ENCODE peak calls at places on chromosomes 3 and 15, in eight cellular contexts. J, L, O, M, E, U, P and D are unnamed samples.

GRCh38 chr3:66418432-66419052 is 82.3 kb downstream of the LRIG1 start:
- DNase-seq in P (peak), E (no peak), J (no peak), L (peak), U (no peak), M (peak), O (peak), D (no peak)

GRCh38 chr3:101913173-101913572 is 63.9 kb downstream of the NFKBIZ start:
- DNase-seq in E (no peak), O (no peak), J (no peak), U (no peak), M (no peak), P (no peak), L (no peak), D (no peak)

GRCh38 chr3:64985072-64985471 is 297.3 kb upstream of the ADAMTS9 start:
- DNase-seq in U (no peak), E (no peak), L (no peak), J (no peak), M (no peak), O (no peak), P (no peak), D (no peak)

GRCh38 chr15:82043726-82044372 is 2.0 kb downstream of the MEX3B start:
- DNase-seq in L (peak), O (peak), M (no peak), E (no peak), J (peak), P (no peak), U (no peak), D (no peak)

GRCh38 chr15:65805019-65805738 is 13.1 kb upstream of the DENND4A start:
- DNase-seq in L (no peak), J (no peak), U (peak), E (no peak), O (no peak), P (peak), M (no peak), D (no peak)

GRCh38 chr3:27591811-27592210 is 107.6 kb upstream of the SLC4A7 start:
- DNase-seq in O (no peak), M (no peak), U (no peak), L (no peak), P (no peak), J (peak), E (no peak), D (no peak)

GRCh38 chr15:87827126-87827525 is 429.4 kb downstream of the NTRK3 start:
- DNase-seq in L (no peak), O (no peak), J (no peak), U (no peak), E (no peak), P (no peak), M (no peak), D (no peak)

GRCh38 chr3:26484140-26484539 is 138.4 kb upstream of the LRRC3B start:
- DNase-seq in U (peak), M (no peak), L (no peak), O (no peak), P (no peak), E (no peak), J (no peak), D (no peak)

GRCh38 chr3:148957586-148957985 is 33.8 kb upstream of the GYG1 start:
- DNase-seq in O (no peak), M (no peak), L (no peak), U (peak), P (no peak), E (peak), J (no peak), D (no peak)

GRCh38 chr3:85589145-85589544 is 630.4 kb downstream of the CADM2 start:
- DNase-seq in U (no peak), P (no peak), L (no peak), J (no peak), E (no peak), O (no peak), M (no peak), D (no peak)

GRCh38 chr3:69294014-69294771 is 91.7 kb downstream of the FRMD4B start:
- DNase-seq in J (peak), U (no peak), L (no peak), P (no peak), E (no peak), O (no peak), M (no peak), D (no peak)

GRCh38 chr3:71587958-71588357 is 4.4 kb upstream of the FOXP1 start:
- DNase-seq in U (no peak), L (no peak), P (no peak), O (no peak), J (no peak), M (no peak), E (no peak), D (no peak)

GRCh38 chr3:65703026-65703425 is 335.7 kb downstream of the MAGI1 start:
- DNase-seq in M (no peak), O (no peak), U (no peak), P (no peak), L (no peak), J (no peak), E (no peak), D (no peak)

GRCh38 chr3:78022232-78022631 is 982.3 kb downstream of the ROBO2 start:
- DNase-seq in U (no peak), P (no peak), E (no peak), J (no peak), L (no peak), O (no peak), M (no peak), D (no peak)

GRCh38 chr3:13114811-13115615 is 41.8 kb upstream of the IQSEC1 start:
- DNase-seq in M (no peak), U (no peak), E (no peak), P (no peak), L (no peak), O (no peak), J (no peak), D (no peak)

GRCh38 chr15:93333826-93334225 is 244.8 kb upstream of the RGMA start:
- DNase-seq in J (no peak), E (no peak), L (no peak), U (no peak), M (no peak), P (no peak), O (no peak), D (no peak)

GRCh38 chr3:128577711-128578110 is 72.9 kb downstream of the RPN1 start:
- DNase-seq in U (no peak), M (no peak), L (no peak), P (no peak), O (no peak), E (no peak), J (no peak), D (no peak)

GRCh38 chr3:71684752-71685151 is 40.5 kb downstream of the EIF4E3 start:
- DNase-seq in U (no peak), J (peak), O (no peak), P (peak), M (no peak), E (no peak), L (no peak), D (no peak)

GRCh38 chr3:5292512-5292911 is 105.0 kb downstream of the EDEM1 start:
- DNase-seq in M (no peak), O (no peak), J (no peak), E (no peak), P (no peak), L (no peak), U (no peak), D (no peak)

GRCh38 chr3:179760944-179761343 is 108.1 kb downstream of the USP13 start:
- DNase-seq in E (no peak), J (no peak), U (peak), P (no peak), L (no peak), O (no peak), M (peak), D (no peak)

GRCh38 chr3:174931473-174931872 is 72.3 kb downstream of the NAALADL2 start:
- DNase-seq in P (no peak), O (no peak), M (no peak), E (no peak), U (no peak), L (no peak), J (no peak), D (no peak)

GRCh38 chr3:4818164-4818563 is 161.1 kb upstream of the BHLHE40 start:
- DNase-seq in L (no peak), J (no peak), O (no peak), P (no peak), U (no peak), M (no peak), E (no peak), D (no peak)

GRCh38 chr3:143004823-143005222 is 3.5 kb downstream of the U2SURP start:
- DNase-seq in U (no peak), O (no peak), M (no peak), J (no peak), L (no peak), E (no peak), P (no peak), D (no peak)

GRCh38 chr15:40567111-40567510 is 2.0 kb upstream of the RPUSD2 start:
- DNase-seq in P (no peak), E (peak), O (no peak), J (no peak), U (peak), M (no peak), L (no peak), D (no peak)

GRCh38 chr3:57974796-57975388 is 33.3 kb upstream of the FLNB start:
- DNase-seq in J (no peak), M (no peak), L (no peak), P (no peak), U (peak), E (peak), O (no peak), D (no peak)

GRCh38 chr15:70111203-70112017 is 13.7 kb upstream of the TLE3 start:
- DNase-seq in U (no peak), M (peak), O (peak), P (peak), L (peak), J (peak), E (peak), D (no peak)

GRCh38 chr15:40150163-40150925 is 10.5 kb upstream of the BUB1B start:
- DNase-seq in O (peak), P (peak), L (no peak), M (peak), U (peak), E (peak), J (peak), D (no peak)

GRCh38 chr15:38029741-38030140 is 95.3 kb downstream of the TMCO5A start:
- DNase-seq in P (no peak), M (no peak), E (no peak), J (no peak), U (no peak), O (no peak), L (no peak), D (no peak)

GRCh38 chr3:179765396-179765795 is 112.6 kb downstream of the USP13 start:
- DNase-seq in P (no peak), U (no peak), M (no peak), J (no peak), E (no peak), O (no peak), L (no peak), D (no peak)

GRCh38 chr3:76267991-76268390 is 482.6 kb upstream of the ZNF717 start:
- DNase-seq in E (no peak), P (no peak), M (no peak), U (no peak), O (no peak), L (no peak), J (no peak), D (no peak)

GRCh38 chr15:68833734-68834334 is 13.1 kb upstream of the ANP32A start:
- DNase-seq in U (no peak), P (no peak), E (no peak), O (no peak), J (no peak), L (no peak), M (no peak), D (no peak)

GRCh38 chr3:157056035-157056434 is 103.9 kb downstream of the CCNL1 start:
- DNase-seq in L (no peak), M (no peak), P (no peak), J (no peak), U (no peak), O (no peak), E (no peak), D (no peak)

GRCh38 chr15:33021806-33022389 is 172.6 kb downstream of the FMN1 start:
- DNase-seq in M (no peak), U (peak), E (peak), L (no peak), O (no peak), J (no peak), P (peak), D (no peak)

GRCh38 chr15:95910643-95911212 is 419.8 kb upstream of the NR2F2 start:
- DNase-seq in P (no peak), L (no peak), E (no peak), U (no peak), O (no peak), J (no peak), M (no peak), D (no peak)

GRCh38 chr3:141302364-141303141 is 65.8 kb upstream of the ZBTB38 start:
- DNase-seq in M (no peak), J (no peak), L (no peak), E (no peak), P (peak), U (no peak), O (no peak), D (peak)

GRCh38 chr15:35506272-35506870 is 39.6 kb downstream of the DPH6 start:
- DNase-seq in L (no peak), J (no peak), P (no peak), O (no peak), M (no peak), E (no peak), U (peak), D (no peak)

GRCh38 chr3:28916713-28917499 is 364.0 kb upstream of the RBMS3 start:
- DNase-seq in P (peak), E (no peak), O (peak), U (no peak), M (peak), J (peak), L (peak), D (no peak)

GRCh38 chr15:90839187-90840071 is 29.0 kb upstream of the FURIN start:
- DNase-seq in M (no peak), P (no peak), O (peak), E (no peak), U (peak), L (no peak), J (no peak), D (no peak)

GRCh38 chr15:40569139-40569953 is at the start of gene RPUSD2:
- DNase-seq in L (peak), J (peak), U (peak), P (peak), E (peak), M (peak), O (peak), D (peak)

GRCh38 chr15:78904599-78905358 is 32.1 kb downstream of the MORF4L1 start:
- DNase-seq in M (no peak), P (no peak), U (no peak), O (no peak), J (no peak), E (no peak), L (no peak), D (no peak)
- TF ChIP-seq POLR2A in M (no peak), P (no peak), U (no peak), O (no peak), J (no peak), E (no peak), L (no peak), D (no peak)

GRCh38 chr3:31050296-31050695 is 155.8 kb upstream of the GADL1 start:
- DNase-seq in P (no peak), U (no peak), E (no peak), O (no peak), J (no peak), M (no peak), L (no peak), D (no peak)

GRCh38 chr3:31051226-31051625 is 156.8 kb upstream of the GADL1 start:
- DNase-seq in P (no peak), L (no peak), O (no peak), U (no peak), M (no peak), E (no peak), J (no peak), D (no peak)

GRCh38 chr3:31053299-31053698 is 158.8 kb upstream of the GADL1 start:
- DNase-seq in L (no peak), O (no peak), M (no peak), U (no peak), E (no peak), J (no peak), P (no peak), D (no peak)

GRCh38 chr3:31054032-31054431 is 159.6 kb upstream of the GADL1 start:
- DNase-seq in O (no peak), P (no peak), E (no peak), M (no peak), U (no peak), L (no peak), J (no peak), D (no peak)

DNA sequence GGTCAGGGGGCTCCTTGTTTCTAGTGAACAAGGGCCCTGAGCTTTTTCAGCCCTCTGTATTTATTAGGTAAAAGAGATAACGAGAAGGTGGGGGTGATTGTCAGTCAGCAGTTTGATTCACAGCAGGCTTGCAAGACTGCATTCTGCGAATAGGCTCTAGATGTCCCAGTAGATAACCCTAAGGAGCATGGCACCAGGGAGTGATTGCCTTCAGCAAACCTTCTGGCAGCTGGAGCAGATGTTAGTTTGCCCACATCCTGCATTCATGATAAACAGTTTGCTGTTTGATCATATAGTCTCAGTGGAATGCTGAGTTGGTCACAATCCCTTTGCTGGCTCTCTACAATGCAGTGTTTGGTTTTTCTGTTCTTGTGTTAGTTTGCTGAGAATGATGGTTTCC is 161.3 kb upstream of the GADL1 start:
- DNase-seq in L (no peak), O (no peak), P (no peak), M (no peak), J (no peak), E (no peak), U (no peak), D (no peak)
- TF ChIP-seq CTCF in L (no peak), O (no peak), P (no peak), M (no peak), J (no peak), E (no peak), U (no peak), D (no peak)

DNA sequence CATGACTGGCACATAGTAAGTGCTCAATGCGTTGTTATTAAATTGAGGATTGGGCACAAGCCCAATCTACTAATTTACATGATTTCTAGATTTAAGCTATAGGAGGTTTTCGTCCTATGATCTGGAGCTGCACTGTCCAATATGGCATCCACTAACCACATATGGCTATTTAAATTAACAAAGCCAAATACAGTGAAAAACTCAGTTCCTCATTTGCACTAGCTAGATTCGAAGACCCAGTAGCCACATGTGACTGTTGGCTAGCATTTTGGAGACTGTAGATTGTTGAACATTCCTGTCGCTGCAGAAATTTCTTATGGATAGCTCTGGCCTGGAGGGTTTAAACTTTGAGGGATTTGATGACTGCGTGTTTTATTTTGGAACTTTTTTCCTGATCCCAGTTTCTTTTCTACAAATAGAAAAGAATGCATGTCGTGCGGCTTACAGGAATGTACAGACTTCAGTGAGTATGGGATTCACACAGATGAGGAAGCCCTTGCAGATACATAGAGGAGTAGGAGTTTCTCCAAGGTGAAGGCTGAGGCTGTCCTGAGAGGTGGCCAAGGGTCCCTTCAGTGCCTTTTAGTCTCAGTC is 82.8 kb downstream of the SLCO3A1 start:
- DNase-seq in M (no peak), L (no peak), O (no peak), P (no peak), E (no peak), U (no peak), J (no peak), D (no peak)
- H3K27ac ChIP-seq in M (no peak), L (peak), O (peak), P (no peak), E (no peak), U (no peak), J (peak), D (no peak)

GRCh38 chr3:122680381-122681293 is at the start of gene PARP14:
- DNase-seq in M (peak), P (peak), L (peak), J (peak), O (peak), U (peak), E (no peak), D (peak)
- TF ChIP-seq POLR2A in M (peak), P (peak), L (no peak), J (peak), O (peak), U (peak), E (no peak), D (peak)

GRCh38 chr15:101138913-101139880 is 112.7 kb downstream of the CHSY1 start:
- DNase-seq in O (peak), M (no peak), L (no peak), E (no peak), U (no peak), J (no peak), P (no peak), D (no peak)

GRCh38 chr15:101138086-101138660 is 113.7 kb downstream of the CHSY1 start:
- DNase-seq in L (no peak), J (no peak), U (no peak), O (no peak), E (no peak), M (no peak), P (no peak), D (no peak)

GRCh38 chr15:101136381-101137268 is 115.2 kb downstream of the CHSY1 start:
- DNase-seq in E (no peak), L (no peak), P (no peak), M (no peak), O (no peak), J (no peak), U (no peak), D (no peak)

GRCh38 chr15:101135532-101136166 is 116.2 kb downstream of the CHSY1 start:
- DNase-seq in U (no peak), L (no peak), O (peak), M (no peak), E (no peak), J (no peak), P (no peak), D (no peak)

DNA sequence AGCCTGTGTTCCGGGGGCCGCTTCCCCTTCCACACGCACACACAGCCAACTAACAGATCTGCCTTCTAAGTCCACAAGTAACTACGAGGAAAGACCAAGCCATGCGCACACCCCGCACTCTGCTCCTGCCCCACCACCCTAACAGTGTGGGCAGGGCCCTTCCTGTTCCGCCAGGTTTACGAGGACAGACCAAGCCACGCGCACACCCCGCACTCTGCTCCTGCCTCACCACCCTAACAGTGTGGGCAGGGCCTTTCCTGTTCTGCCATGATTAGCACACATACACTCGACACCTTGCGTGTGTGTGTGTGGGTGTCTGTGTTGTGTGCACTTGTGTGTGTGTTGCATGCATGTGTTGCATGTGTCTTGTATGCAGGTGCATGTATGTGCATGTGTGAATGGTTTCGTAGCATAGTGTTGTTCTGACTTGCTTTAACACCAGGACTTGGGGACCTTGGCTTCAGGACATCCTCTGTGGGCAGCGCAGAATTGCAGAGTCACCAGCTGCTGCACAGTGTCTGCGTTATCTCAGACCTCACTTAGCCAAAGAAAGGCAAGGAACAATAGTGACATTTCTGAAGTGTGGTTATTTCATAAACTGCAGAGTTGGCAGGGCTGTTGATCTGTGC is 114.4 kb downstream of the CHSY1 start:
- DNase-seq in U (no peak), J (no peak), E (no peak), L (no peak), P (no peak), M (no peak), O (no peak), D (no peak)
- TF ChIP-seq CTCF in U (no peak), J (no peak), E (no peak), L (no peak), P (no peak), M (no peak), O (no peak), D (no peak)